ENCODE peak calls at places on chromosomes 1 and 21, in ten cellular contexts. Y, B, S, N, X, W, L, Q, E and J are unnamed samples.

GRCh38 chr21:39730418-39731107 is 14.4 kb upstream of the IGSF5 start:
- DNase-seq in Y (no peak), B (no peak), S (no peak), N (no peak), X (no peak), W (no peak), L (no peak), Q (no peak), E (no peak), J (no peak)

GRCh38 chr1:221556435-221556834 is 185.5 kb downstream of the DUSP10 start:
- DNase-seq in Y (no peak), B (no peak), S (no peak), N (no peak), X (no peak), W (no peak), L (no peak), Q (no peak), E (no peak), J (no peak)

GRCh38 chr1:3348196-3348865 is 106.1 kb upstream of the ARHGEF16 start:
- DNase-seq in Y (no peak), B (no peak), S (no peak), N (no peak), X (no peak), W (no peak), L (no peak), Q (no peak), E (peak), J (no peak)

GRCh38 chr21:30194701-30195299 is 21.1 kb downstream of the CLDN8 start:
- DNase-seq in Y (peak), B (no peak), S (no peak), N (no peak), X (peak), W (no peak), L (no peak), Q (no peak), E (peak), J (peak)

GRCh38 chr1:244675167-244675566 is 22.2 kb downstream of the DESI2 start:
- DNase-seq in Y (no peak), B (no peak), S (no peak), N (no peak), X (peak), W (no peak), L (no peak), Q (no peak), E (no peak), J (no peak)

GRCh38 chr1:111110197-111110899 is 29.5 kb downstream of the DRAM2 start:
- DNase-seq in Y (peak), B (peak), S (no peak), N (no peak), X (no peak), W (no peak), L (peak), Q (no peak), E (no peak), J (no peak)

GRCh38 chr1:1290238-1290731 is 10.0 kb downstream of the SCNN1D start:
- DNase-seq in Y (no peak), B (peak), S (peak), N (no peak), X (peak), W (peak), L (peak), Q (no peak), E (no peak), J (peak)

GRCh38 chr1:210302501-210302900 is 26.2 kb upstream of the HHAT start:
- DNase-seq in Y (no peak), B (no peak), S (no peak), N (no peak), X (no peak), W (no peak), L (no peak), Q (no peak), E (no peak), J (no peak)

GRCh38 chr1:109769335-109770078 is 5.8 kb upstream of the EPS8L3 start:
- DNase-seq in Y (peak), B (no peak), S (no peak), N (no peak), X (no peak), W (no peak), L (peak), Q (no peak), E (no peak), J (no peak)

GRCh38 chr1:244356371-244356770 is 95.3 kb downstream of the ADSS2 start:
- DNase-seq in Y (no peak), B (no peak), S (no peak), N (no peak), X (no peak), W (no peak), L (no peak), Q (no peak), E (no peak), J (no peak)

GRCh38 chr1:2224621-2225020 is 3.5 kb upstream of the SKI start:
- DNase-seq in Y (no peak), B (no peak), S (no peak), N (no peak), X (no peak), W (no peak), L (no peak), Q (no peak), E (no peak), J (no peak)

GRCh38 chr1:2049517-2050481 is at the start of gene PRKCZ:
- DNase-seq in Y (peak), B (peak), S (peak), N (no peak), X (no peak), W (peak), L (peak), Q (no peak), E (no peak), J (peak)

GRCh38 chr1:160755864-160756616 is 17.0 kb downstream of the SLAMF7 start:
- DNase-seq in Y (no peak), B (no peak), S (no peak), N (no peak), X (no peak), W (no peak), L (no peak), Q (no peak), E (no peak), J (no peak)